ENCODE peak calls at places on chromosomes 6 and 20, in five cellular contexts. P is pancreas, L is PC-3, I is tibial artery, Q is colonic mucosa. V is an unnamed sample.

GRCh38 chr6:12584631-12585405 is 131.7 kb upstream of the PHACTR1 start:
- DNase-seq in Q (no peak), L (no peak), P (no peak), I (peak; percentile 20), V (no peak)

GRCh38 chr6:7684843-7685242 is 41.1 kb upstream of the BMP6 start:
- DNase-seq in Q (no peak), I (no peak), L (no peak), P (no peak), V (no peak)

GRCh38 chr6:118284736-118285360 is 263.2 kb upstream of the PLN start:
- DNase-seq in L (peak; percentile 10), Q (no peak), P (no peak), I (no peak), V (no peak)

GRCh38 chr6:113414511-113414910 is 442.6 kb upstream of the MARCKS start:
- DNase-seq in I (peak; percentile 33), Q (peak; percentile 32), P (peak; percentile 68), L (peak; percentile 82), V (peak; percentile 79)

GRCh38 chr6:14206351-14206750 is 88.8 kb downstream of the CD83 start:
- DNase-seq in P (peak; percentile 20), Q (no peak), I (no peak), L (no peak), V (no peak)

GRCh38 chr6:23081701-23082100 is 512.3 kb downstream of the HDGFL1 start:
- DNase-seq in P (no peak), L (no peak), Q (no peak), I (no peak), V (no peak)

GRCh38 chr20:10519361-10520048 is 84.4 kb downstream of the SLX4IP start:
- DNase-seq in Q (no peak), P (no peak), I (no peak), L (peak; percentile 94), V (no peak)

GRCh38 chr6:134422426-134423231 is 104.7 kb upstream of the SGK1 start:
- DNase-seq in Q (no peak), I (no peak), L (peak; percentile 87), P (no peak), V (peak; percentile 77)

GRCh38 chr6:36851149-36851614 is 11.9 kb upstream of the CPNE5 start:
- DNase-seq in I (peak; percentile 44), P (peak; percentile 65), L (peak; percentile 80), Q (peak; percentile 67), V (no peak)

GRCh38 chr20:33919653-33920052 is 74.1 kb upstream of the RALY start:
- DNase-seq in Q (no peak), I (no peak), P (no peak), L (no peak), V (no peak)

GRCh38 chr6:36312854-36313627 is 23.6 kb downstream of the BNIP5 start:
- DNase-seq in L (no peak), I (peak; percentile 49), Q (no peak), P (no peak), V (no peak)

GRCh38 chr6:149102324-149102723 is 215.2 kb upstream of the TAB2 start:
- DNase-seq in Q (no peak), I (no peak), L (no peak), P (no peak), V (no peak)

GRCh38 chr20:63652192-63652980 is 838 bp downstream of the STMN3 start:
- DNase-seq in P (peak; percentile 40), I (no peak), L (no peak), Q (no peak), V (peak; percentile 74)

GRCh38 chr20:3685341-3685740 is 3.5 kb upstream of the ADAM33 start:
- DNase-seq in L (no peak), I (no peak), Q (no peak), P (no peak), V (no peak)

GRCh38 chr6:148611213-148611612 is 135.6 kb upstream of the UST start:
- DNase-seq in I (peak; percentile 91), L (peak; percentile 63), Q (peak; percentile 41), P (peak; percentile 58), V (peak; percentile 89)

GRCh38 chr20:59647271-59647670 is 42.9 kb downstream of the PHACTR3 start:
- DNase-seq in I (no peak), P (no peak), Q (peak; percentile 1), L (no peak), V (no peak)

GRCh38 chr20:41446471-41446870 is 79.9 kb upstream of the EMILIN3 start:
- DNase-seq in L (no peak), I (no peak), P (no peak), Q (no peak), V (no peak)

GRCh38 chr20:33209789-33210188 is 7.4 kb upstream of the BPIFA3 start:
- DNase-seq in Q (peak; percentile 72), P (peak; percentile 81), I (peak; percentile 35), L (peak; percentile 72), V (peak; percentile 50)

GRCh38 chr6:90139272-90139817 is 157.3 kb downstream of the BACH2 start:
- DNase-seq in L (no peak), Q (no peak), P (no peak), I (no peak), V (no peak)

GRCh38 chr6:71724456-71725180 is 161.7 kb upstream of the RIMS1 start:
- DNase-seq in L (no peak), I (no peak), P (no peak), Q (no peak), V (no peak)

GRCh38 chr6:81859884-81860283 is 107.4 kb upstream of the TENT5A start:
- DNase-seq in I (peak; percentile 50), P (no peak), Q (no peak), L (no peak), V (peak; percentile 10)

GRCh38 chr6:127026247-127026646 is 92.2 kb upstream of the RSPO3 start:
- DNase-seq in Q (no peak), P (no peak), I (no peak), L (peak; percentile 79), V (no peak)

GRCh38 chr6:126052485-126052884 is 66.1 kb downstream of the TRMT11 start:
- DNase-seq in P (no peak), I (no peak), L (no peak), Q (no peak), V (no peak)

GRCh38 chr20:2178328-2179232 is 77.0 kb downstream of the STK35 start:
- DNase-seq in I (no peak), L (no peak), Q (no peak), P (no peak), V (no peak)

GRCh38 chr6:157999100-158000051 is 17.7 kb downstream of the SYNJ2 start:
- DNase-seq in I (no peak), Q (no peak), P (peak; percentile 90), L (no peak), V (no peak)

GRCh38 chr20:32495217-32495565 is 89.9 kb downstream of the NOL4L start:
- DNase-seq in P (no peak), L (no peak), Q (no peak), I (no peak), V (peak; percentile 39)

GRCh38 chr6:73519943-73520687 is 717 bp downstream of the EEF1A1 start:
- DNase-seq in P (peak; percentile 79), L (peak; percentile 43), Q (peak; percentile 69), I (peak; percentile 82), V (peak; percentile 90)

GRCh38 chr6:170410241-170410640 is 103.7 kb downstream of the FAM120B start:
- DNase-seq in L (no peak), Q (no peak), P (no peak), I (no peak), V (no peak)

GRCh38 chr6:161918154-161918553 is 644.3 kb upstream of the AGPAT4 start:
- DNase-seq in I (no peak), P (no peak), Q (no peak), L (peak; percentile 57), V (no peak)

GRCh38 chr6:160269122-160269521 is 10.5 kb upstream of the SLC22A2 start:
- DNase-seq in I (no peak), P (no peak), L (no peak), Q (no peak), V (no peak)

GRCh38 chr6:148440877-148441453 is 98.3 kb downstream of the SASH1 start:
- DNase-seq in P (peak; percentile 51), I (peak; percentile 74), L (peak; percentile 93), Q (no peak), V (peak; percentile 95)

GRCh38 chr6:4486543-4487319 is 289.5 kb upstream of the CDYL start:
- DNase-seq in P (no peak), I (no peak), Q (no peak), L (no peak), V (no peak)

GRCh38 chr20:58515240-58516212 is at the start of gene APCDD1L:
- DNase-seq in P (no peak), Q (no peak), I (peak; percentile 63), L (peak; percentile 89), V (no peak)

DNA sequence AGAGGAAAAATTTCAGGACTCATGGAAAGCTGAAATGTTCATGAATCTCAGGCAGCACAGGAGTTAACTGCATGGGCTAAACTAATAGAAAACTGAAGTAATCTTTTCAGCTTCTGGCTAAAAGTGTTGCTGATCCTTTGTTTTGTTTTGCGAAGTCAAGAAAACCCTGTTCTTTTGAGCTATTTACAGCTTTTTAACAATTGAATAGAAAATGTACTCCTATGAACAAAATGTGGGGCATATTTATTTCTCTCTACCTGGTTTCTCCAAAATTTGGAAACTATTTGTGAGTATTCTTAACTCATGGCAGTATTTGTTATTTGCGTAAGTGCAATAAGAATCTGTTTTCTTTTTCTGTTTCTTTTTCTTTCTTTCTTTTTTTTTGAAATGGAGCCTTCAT is 818.8 kb upstream of the CITED2 start:
- DNase-seq in Q (no peak), I (no peak), P (no peak), L (no peak), V (no peak)
- H3K9me3 ChIP-seq in Q (no peaks in the 10 kb centered on the region), I (peaks cover 5% of the 10 kb centered on the region), P (no peaks in the 10 kb centered on the region), L (no peaks in the 10 kb centered on the region), V (no peaks in the 10 kb centered on the region)

GRCh38 chr6:53109612-53110011 is 39.0 kb downstream of the GCM1 start:
- DNase-seq in I (no peak), Q (no peak), L (no peak), P (no peak), V (no peak)
- H3K36me3 ChIP-seq in I (no peaks in the 10 kb centered on the region), Q (no peaks in the 10 kb centered on the region), L (no peaks in the 10 kb centered on the region), P (no peaks in the 10 kb centered on the region), V (no peaks in the 10 kb centered on the region)

GRCh38 chr20:56427797-56428196 is 15.7 kb downstream of the CASS4 start:
- DNase-seq in Q (no peak), P (no peak), I (no peak), L (no peak), V (no peak)

GRCh38 chr20:56428881-56429280 is 16.8 kb downstream of the CASS4 start:
- DNase-seq in Q (no peak), I (no peak), L (no peak), P (no peak), V (no peak)

GRCh38 chr20:56426026-56426425 is 14.0 kb downstream of the CASS4 start:
- DNase-seq in P (no peak), Q (no peak), L (no peak), I (no peak), V (no peak)

GRCh38 chr20:56428388-56428787 is 16.3 kb downstream of the CASS4 start:
- DNase-seq in I (no peak), P (no peak), Q (no peak), L (no peak), V (no peak)

DNA sequence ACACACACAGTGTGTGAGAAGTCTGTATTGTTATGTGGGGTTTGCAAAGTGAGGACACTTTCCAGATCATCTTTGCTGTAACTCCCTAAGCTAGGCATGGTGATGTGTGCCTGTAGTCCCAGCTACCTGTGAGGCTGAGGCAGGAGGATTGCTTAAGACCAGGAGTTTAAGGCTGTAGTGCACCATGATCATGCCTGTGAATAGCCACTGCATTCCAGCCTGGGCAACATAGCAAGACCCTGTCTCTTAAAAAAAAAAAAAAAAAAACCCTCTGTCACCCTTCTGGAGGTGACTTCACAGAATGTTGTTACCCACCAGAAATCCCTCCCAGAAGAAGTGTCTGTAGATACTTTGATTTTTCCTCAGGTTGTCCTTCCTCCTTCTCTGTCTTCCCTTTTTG is 14.9 kb downstream of the CASS4 start:
- DNase-seq in P (no peak), L (no peak), I (no peak), Q (no peak), V (no peak)
- H3K9me3 ChIP-seq in P (no peaks in the 10 kb centered on the region), L (no peaks in the 10 kb centered on the region), I (no peaks in the 10 kb centered on the region), Q (no peaks in the 10 kb centered on the region), V (no peaks in the 10 kb centered on the region)

GRCh38 chr6:167957626-167958025 is 39.8 kb upstream of the KIF25 start:
- DNase-seq in P (no peak), Q (no peak), L (no peak), I (no peak), V (no peak)
- H3K36me3 ChIP-seq in P (no peaks in the 10 kb centered on the region), Q (no peaks in the 10 kb centered on the region), L (no peaks in the 10 kb centered on the region), I (peaks cover 9% of the 10 kb centered on the region), V (peaks cover under 1% of the 10 kb centered on the region)